ENCODE peak calls at places on chromosome 18, in ten cellular contexts. S, Z, H, Y, G, C, M, P, I and X are unnamed samples.
A peak's percentile ranks its signal among the peaks of the same experiment; 100 is the strongest.

GRCh38 chr18:67216846-67217245 is 299.7 kb downstream of the DSEL start:
- DNase-seq in S (no peak), Z (no peak), H (no peak), Y (no peak), G (no peak), C (no peak), M (no peak), P (no peak), I (no peak), X (no peak)

GRCh38 chr18:76064998-76065397 is 430.0 kb downstream of the ZNF516 start:
- DNase-seq in S (no peak), Z (no peak), H (peak; percentile 75), Y (no peak), G (no peak), C (no peak), M (no peak), P (no peak), I (no peak), X (no peak)

GRCh38 chr18:62590799-62591640 is 68.2 kb downstream of the ZCCHC2 start:
- DNase-seq in S (no peak), Z (no peak), H (no peak), Y (no peak), G (no peak), C (no peak), M (no peak), P (no peak), I (no peak), X (no peak)

GRCh38 chr18:63315879-63316278 is 3.7 kb downstream of the BCL2 start:
- DNase-seq in S (no peak), Z (no peak), H (no peak), Y (no peak), G (no peak), C (no peak), M (no peak), P (no peak), I (no peak), X (no peak)

GRCh38 chr18:23121133-23121532 is 14.2 kb upstream of the CABLES1 start:
- DNase-seq in S (no peak), Z (no peak), H (no peak), Y (no peak), G (no peak), C (no peak), M (no peak), P (no peak), I (no peak), X (no peak)

GRCh38 chr18:46322411-46322891 is 218.3 kb downstream of the HAUS1 start:
- DNase-seq in S (no peak), Z (no peak), H (no peak), Y (no peak), G (peak; percentile 28), C (no peak), M (no peak), P (no peak), I (no peak), X (no peak)

GRCh38 chr18:48539406-48540328 is 836 bp downstream of the CTIF start:
- DNase-seq in S (no peak), Z (peak; percentile 45), H (no peak), Y (peak; percentile 38), G (peak; percentile 62), C (peak; percentile 8), M (peak; percentile 58), P (no peak), I (peak; percentile 21), X (peak; percentile 47)

GRCh38 chr18:26656944-26657536 is 108.7 kb upstream of the KCTD1 start:
- DNase-seq in S (no peak), Z (peak; percentile 71), H (no peak), Y (peak; percentile 86), G (peak; percentile 72), C (peak; percentile 35), M (peak; percentile 75), P (no peak), I (peak; percentile 42), X (peak; percentile 78)

GRCh38 chr18:12838178-12838634 is 45.8 kb downstream of the PTPN2 start:
- DNase-seq in S (no peak), Z (peak; percentile 81), H (no peak), Y (peak; percentile 33), G (peak; percentile 58), C (peak; percentile 65), M (peak; percentile 15), P (no peak), I (no peak), X (peak; percentile 22)

GRCh38 chr18:25734336-25734735 is 356.1 kb downstream of the SS18 start:
- DNase-seq in S (no peak), Z (no peak), H (no peak), Y (no peak), G (no peak), C (no peak), M (no peak), P (no peak), I (no peak), X (no peak)

GRCh38 chr18:11651899-11652298 is 37.2 kb upstream of the GNAL start:
- DNase-seq in S (no peak), Z (no peak), H (no peak), Y (no peak), G (no peak), C (no peak), M (no peak), P (no peak), I (no peak), X (no peak)

GRCh38 chr18:46353460-46353859 is 249.3 kb downstream of the HAUS1 start:
- DNase-seq in S (no peak), Z (no peak), H (no peak), Y (no peak), G (no peak), C (no peak), M (no peak), P (no peak), I (no peak), X (no peak)

GRCh38 chr18:8615397-8616025 is 6.3 kb downstream of the RAB12 start:
- DNase-seq in S (no peak), Z (peak; percentile 19), H (no peak), Y (no peak), G (no peak), C (peak; percentile 55), M (peak; percentile 17), P (no peak), I (no peak), X (peak; percentile 35)

GRCh38 chr18:48730010-48730409 is 191.2 kb downstream of the CTIF start:
- DNase-seq in S (no peak), Z (no peak), H (no peak), Y (peak; percentile 2), G (no peak), C (no peak), M (no peak), P (no peak), I (no peak), X (no peak)

GRCh38 chr18:55968550-55968949 is 380.6 kb upstream of the TCF4 start:
- DNase-seq in S (no peak), Z (no peak), H (no peak), Y (no peak), G (no peak), C (no peak), M (no peak), P (no peak), I (no peak), X (no peak)

GRCh38 chr18:32048507-32049091 is 30.0 kb downstream of the RNF125 start:
- DNase-seq in S (no peak), Z (peak; percentile 68), H (no peak), Y (peak; percentile 58), G (peak; percentile 79), C (no peak), M (peak; percentile 13), P (no peak), I (peak; percentile 23), X (peak; percentile 55)

GRCh38 chr18:79809482-79810192 is 11.9 kb downstream of the KCNG2 start:
- DNase-seq in S (no peak), Z (no peak), H (no peak), Y (no peak), G (peak; percentile 22), C (no peak), M (no peak), P (no peak), I (no peak), X (no peak)
- TF ChIP-seq CTCF in S (no peak), Z (no peak), H (no peak), Y (no peak), G (no peak), C (no peak), M (no peak), P (no peak), I (no peak), X (no peak)

DNA sequence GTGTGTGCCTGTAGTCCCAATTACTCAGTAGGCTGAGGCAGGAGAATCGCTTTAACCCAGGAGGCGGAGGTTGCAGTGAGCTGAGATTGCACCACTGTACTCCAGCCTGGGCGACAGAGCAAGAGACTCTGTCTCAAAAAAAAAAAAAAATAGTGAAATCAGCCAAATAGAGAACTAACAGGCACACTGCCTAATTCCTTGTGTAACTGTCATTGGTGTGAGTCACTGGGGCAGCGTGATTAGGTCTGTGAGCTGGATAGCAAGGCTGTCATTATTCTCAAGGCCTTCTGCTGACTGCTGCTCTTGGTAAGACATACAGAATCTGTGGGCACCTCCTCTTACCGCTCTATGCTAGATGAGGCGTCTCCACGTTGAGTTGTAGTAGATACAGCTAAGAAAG is 270.3 kb downstream of the NEDD4L start:
- DNase-seq in S (peak; percentile 53), Z (peak; percentile 37), H (no peak), Y (peak; percentile 67), G (no peak), C (no peak), M (peak; percentile 22), P (no peak), I (peak; percentile 32), X (peak; percentile 51)
- TF ChIP-seq POLR2A in S (no peak), Z (no peak), H (no peak), Y (peak; percentile 36), G (no peak), C (no peak), M (no peak), P (no peak), I (no peak), X (no peak)

GRCh38 chr18:70577023-70577420 is 288.2 kb downstream of the SOCS6 start:
- DNase-seq in S (no peak), Z (no peak), H (no peak), Y (no peak), G (no peak), C (no peak), M (no peak), P (no peak), I (no peak), X (no peak)

GRCh38 chr18:70576281-70577022 is 287.6 kb downstream of the SOCS6 start:
- DNase-seq in S (no peak), Z (no peak), H (no peak), Y (no peak), G (no peak), C (no peak), M (no peak), P (no peak), I (no peak), X (no peak)

DNA sequence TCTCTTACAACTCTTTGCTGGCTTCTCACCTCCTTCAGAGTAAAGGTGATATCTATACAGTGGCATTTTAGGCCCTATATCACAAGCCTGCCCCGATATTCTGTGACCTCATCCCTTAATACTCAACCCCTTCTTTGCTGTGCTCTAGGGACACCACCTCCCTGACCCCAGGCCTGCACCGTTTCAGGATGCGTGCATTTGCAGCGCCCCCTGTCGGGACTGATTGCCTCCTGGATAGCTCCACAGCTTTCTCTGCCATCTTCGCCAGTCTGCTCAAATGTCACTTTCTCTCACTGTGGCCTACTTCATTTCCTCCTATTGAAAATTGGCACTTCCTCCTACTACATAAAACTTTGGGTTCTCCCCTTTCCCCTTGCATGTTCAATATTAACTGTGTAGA is 289.6 kb downstream of the SOCS6 start:
- DNase-seq in S (no peak), Z (no peak), H (peak; percentile 38), Y (no peak), G (no peak), C (peak; percentile 3), M (no peak), P (no peak), I (no peak), X (no peak)
- TF ChIP-seq CTCF in S (peak; percentile 48), Z (no peak), H (no peak), Y (no peak), G (no peak), C (peak; percentile 7), M (no peak), P (no peak), I (no peak), X (no peak)

GRCh38 chr18:5865521-5865920 is 29.8 kb downstream of the TMEM200C start:
- DNase-seq in S (no peak), Z (no peak), H (no peak), Y (no peak), G (no peak), C (no peak), M (no peak), P (no peak), I (no peak), X (no peak)
- TF ChIP-seq POLR2A in S (no peak), Z (no peak), H (no peak), Y (no peak), G (no peak), C (no peak), M (no peak), P (no peak), I (no peak), X (no peak)